ENCODE peak calls at places on chromosome 7, in five cellular contexts. One of them, this sample, is unnamed.

GRCh38 chr7:41292457-41292856 is 410.4 kb downstream of the INHBA start:
- DNase-seq in pancreas: no peak
- DNase-seq in HCT116: no peak
- DNase-seq in cardiac muscle cell: no peak
- DNase-seq in astrocyte of the spinal cord: no peak
- DNase-seq in this sample: no peak

GRCh38 chr7:75989084-75989725 is 5.2 kb downstream of the TMEM120A start:
- DNase-seq in HCT116: no peak
- DNase-seq in astrocyte of the spinal cord: no peak
- DNase-seq in pancreas: peak
- DNase-seq in cardiac muscle cell: no peak
- DNase-seq in this sample: no peak

GRCh38 chr7:153887756-153888591 is 164.2 kb upstream of the DPP6 start:
- DNase-seq in cardiac muscle cell: no peak
- DNase-seq in pancreas: no peak
- DNase-seq in astrocyte of the spinal cord: peak
- DNase-seq in HCT116: no peak
- DNase-seq in this sample: no peak

GRCh38 chr7:70356324-70356797 is 758.1 kb downstream of the AUTS2 start:
- DNase-seq in HCT116: no peak
- DNase-seq in cardiac muscle cell: no peak
- DNase-seq in pancreas: no peak
- DNase-seq in astrocyte of the spinal cord: no peak
- DNase-seq in this sample: no peak

GRCh38 chr7:30247546-30248386 is 36.6 kb upstream of the ZNRF2 start:
- DNase-seq in cardiac muscle cell: no peak
- DNase-seq in astrocyte of the spinal cord: no peak
- DNase-seq in pancreas: no peak
- DNase-seq in HCT116: no peak
- DNase-seq in this sample: peak

GRCh38 chr7:153061913-153062528 is 302.5 kb downstream of the ACTR3B start:
- DNase-seq in astrocyte of the spinal cord: no peak
- DNase-seq in cardiac muscle cell: no peak
- DNase-seq in pancreas: no peak
- DNase-seq in HCT116: no peak
- DNase-seq in this sample: no peak

GRCh38 chr7:99040104-99040958 is 103.6 kb downstream of the SMURF1 start:
- DNase-seq in astrocyte of the spinal cord: peak
- DNase-seq in HCT116: peak
- DNase-seq in cardiac muscle cell: peak
- DNase-seq in pancreas: peak
- DNase-seq in this sample: peak

GRCh38 chr7:39304683-39305405 is 261.4 kb upstream of the YAE1 start:
- DNase-seq in HCT116: no peak
- DNase-seq in pancreas: no peak
- DNase-seq in cardiac muscle cell: no peak
- DNase-seq in astrocyte of the spinal cord: no peak
- DNase-seq in this sample: no peak

GRCh38 chr7:14807498-14807897 is 95.1 kb downstream of the DGKB start:
- DNase-seq in pancreas: no peak
- DNase-seq in HCT116: no peak
- DNase-seq in cardiac muscle cell: no peak
- DNase-seq in astrocyte of the spinal cord: peak
- DNase-seq in this sample: no peak

GRCh38 chr7:35026154-35026553 is 11.1 kb downstream of the DPY19L1 start:
- DNase-seq in cardiac muscle cell: no peak
- DNase-seq in astrocyte of the spinal cord: no peak
- DNase-seq in pancreas: no peak
- DNase-seq in HCT116: peak
- DNase-seq in this sample: no peak

GRCh38 chr7:14754631-14755030 is 147.9 kb downstream of the DGKB start:
- DNase-seq in cardiac muscle cell: peak
- DNase-seq in pancreas: no peak
- DNase-seq in astrocyte of the spinal cord: peak
- DNase-seq in HCT116: no peak
- DNase-seq in this sample: peak

GRCh38 chr7:132239422-132239994 is 336.8 kb downstream of the PLXNA4 start:
- DNase-seq in astrocyte of the spinal cord: no peak
- DNase-seq in cardiac muscle cell: no peak
- DNase-seq in HCT116: no peak
- DNase-seq in pancreas: no peak
- DNase-seq in this sample: no peak

GRCh38 chr7:6482743-6483119 is 35.0 kb upstream of the DAGLB start:
- DNase-seq in astrocyte of the spinal cord: no peak
- DNase-seq in pancreas: no peak
- DNase-seq in cardiac muscle cell: no peak
- DNase-seq in HCT116: no peak
- DNase-seq in this sample: no peak

GRCh38 chr7:117741962-117742361 is 131.3 kb downstream of the CTTNBP2 start:
- DNase-seq in astrocyte of the spinal cord: no peak
- DNase-seq in cardiac muscle cell: no peak
- DNase-seq in HCT116: no peak
- DNase-seq in pancreas: no peak
- DNase-seq in this sample: no peak

GRCh38 chr7:40843338-40844026 is 708.7 kb downstream of the SUGCT start:
- DNase-seq in pancreas: no peak
- DNase-seq in astrocyte of the spinal cord: no peak
- DNase-seq in cardiac muscle cell: no peak
- DNase-seq in HCT116: no peak
- DNase-seq in this sample: peak

DNA sequence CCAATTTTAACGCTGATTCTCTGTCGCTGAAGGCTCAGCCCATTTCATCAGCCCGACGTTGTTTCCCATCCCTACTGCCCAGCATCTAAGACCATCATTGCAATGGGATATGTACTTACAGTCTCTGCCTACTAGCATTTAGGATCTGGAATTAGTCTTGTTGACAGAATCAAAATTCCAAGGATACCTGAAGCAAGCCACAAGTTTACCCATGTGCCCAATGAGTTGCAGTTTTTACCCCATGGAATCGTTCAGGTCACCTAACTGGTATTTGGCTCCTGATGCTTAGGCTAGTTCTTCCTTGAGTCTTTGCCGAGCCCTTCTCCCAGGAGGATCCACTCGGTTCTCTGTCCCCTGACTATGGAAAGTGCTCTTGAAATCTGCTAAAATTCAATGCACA is 276.8 kb downstream of the DNAJB9 start:
- DNase-seq in HCT116: no peak
- DNase-seq in astrocyte of the spinal cord: no peak
- DNase-seq in cardiac muscle cell: no peak
- DNase-seq in pancreas: no peak
- DNase-seq in this sample: no peak
- TF ChIP-seq CTCF in HCT116: no peak
- TF ChIP-seq CTCF in astrocyte of the spinal cord: no peak
- TF ChIP-seq CTCF in cardiac muscle cell: no peak
- TF ChIP-seq CTCF in pancreas: no peak
- TF ChIP-seq CTCF in this sample: no peak

GRCh38 chr7:67341153-67341768 is 344.6 kb downstream of the TYW1 start:
- DNase-seq in pancreas: no peak
- DNase-seq in astrocyte of the spinal cord: no peak
- DNase-seq in HCT116: no peak
- DNase-seq in cardiac muscle cell: no peak
- DNase-seq in this sample: no peak

GRCh38 chr7:67344481-67345193 is 348.0 kb downstream of the TYW1 start:
- DNase-seq in cardiac muscle cell: no peak
- DNase-seq in pancreas: no peak
- DNase-seq in astrocyte of the spinal cord: no peak
- DNase-seq in HCT116: no peak
- DNase-seq in this sample: no peak

GRCh38 chr7:67343114-67343513 is 346.5 kb downstream of the TYW1 start:
- DNase-seq in cardiac muscle cell: no peak
- DNase-seq in HCT116: no peak
- DNase-seq in astrocyte of the spinal cord: no peak
- DNase-seq in pancreas: no peak
- DNase-seq in this sample: no peak

GRCh38 chr7:67346126-67346525 is 349.5 kb downstream of the TYW1 start:
- DNase-seq in pancreas: no peak
- DNase-seq in HCT116: no peak
- DNase-seq in cardiac muscle cell: no peak
- DNase-seq in astrocyte of the spinal cord: no peak
- DNase-seq in this sample: no peak

DNA sequence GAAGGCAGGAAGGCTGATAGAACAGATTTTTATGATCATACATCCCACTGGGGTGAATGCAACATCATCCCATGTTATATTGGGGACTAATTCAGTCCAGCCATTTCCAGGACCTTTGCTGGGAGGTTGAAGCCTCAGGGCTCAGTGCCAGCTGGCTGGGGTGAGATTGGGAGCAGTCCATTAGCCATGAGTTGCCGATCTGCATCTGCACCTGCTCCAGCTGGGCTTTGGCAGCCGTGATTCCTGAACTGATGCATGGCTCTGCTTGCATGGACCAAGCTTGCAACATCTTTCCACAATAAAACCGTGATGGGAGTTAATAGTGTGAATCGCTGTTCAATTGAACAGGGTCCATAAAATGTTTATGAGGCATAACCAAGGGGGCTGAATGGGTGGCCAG is 346.9 kb downstream of the TYW1 start:
- DNase-seq in cardiac muscle cell: no peak
- DNase-seq in pancreas: no peak
- DNase-seq in HCT116: no peak
- DNase-seq in astrocyte of the spinal cord: no peak
- DNase-seq in this sample: no peak
- H3K4me3 ChIP-seq in cardiac muscle cell: no peak
- H3K4me3 ChIP-seq in pancreas: no peak
- H3K4me3 ChIP-seq in HCT116: no peak
- H3K4me3 ChIP-seq in astrocyte of the spinal cord: no peak
- H3K4me3 ChIP-seq in this sample: no peak

DNA sequence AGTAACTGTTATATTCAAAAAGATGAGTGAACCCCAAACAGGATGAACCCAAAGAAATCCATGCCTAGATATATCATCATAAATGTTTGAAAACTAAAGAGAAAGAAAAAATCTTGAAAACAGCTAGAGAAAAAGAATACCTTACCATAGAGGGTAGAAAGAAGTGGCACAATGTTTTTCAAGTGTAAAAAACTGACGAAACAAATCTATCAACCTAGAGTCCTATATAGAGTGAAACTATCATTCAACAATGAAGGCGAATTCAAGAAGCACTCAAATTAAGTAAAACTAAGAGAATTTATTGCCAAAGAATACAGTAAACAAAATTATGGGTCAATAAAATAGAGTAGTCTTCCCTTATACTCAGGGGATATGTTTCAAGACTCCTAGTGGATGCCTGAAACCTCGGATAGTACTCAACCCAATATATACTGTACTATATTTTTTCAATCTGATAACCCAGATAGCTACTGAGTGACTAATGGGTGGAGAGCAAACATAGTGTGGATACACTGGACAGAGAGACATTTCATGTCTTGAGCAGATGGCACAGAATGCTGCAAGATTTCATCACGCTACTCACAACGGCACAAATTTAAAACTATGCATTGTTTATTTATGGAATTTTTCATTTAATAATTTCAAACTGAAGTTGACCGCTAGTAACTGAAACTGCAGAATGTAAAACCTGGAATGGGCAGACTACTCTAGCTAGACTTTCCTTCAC is 52.6 kb upstream of the TMEM106B start:
- DNase-seq in HCT116: no peak
- DNase-seq in cardiac muscle cell: peak
- DNase-seq in pancreas: no peak
- DNase-seq in astrocyte of the spinal cord: no peak
- DNase-seq in this sample: peak
- TF ChIP-seq CTCF in HCT116: no peak
- TF ChIP-seq CTCF in cardiac muscle cell: no peak
- TF ChIP-seq CTCF in pancreas: no peak
- TF ChIP-seq CTCF in astrocyte of the spinal cord: no peak
- TF ChIP-seq CTCF in this sample: no peak

GRCh38 chr7:158446281-158446680 is 141.3 kb downstream of the PTPRN2 start:
- DNase-seq in astrocyte of the spinal cord: no peak
- DNase-seq in HCT116: no peak
- DNase-seq in pancreas: no peak
- DNase-seq in cardiac muscle cell: no peak
- DNase-seq in this sample: no peak
- H3K4me3 ChIP-seq in astrocyte of the spinal cord: no peak
- H3K4me3 ChIP-seq in HCT116: no peak
- H3K4me3 ChIP-seq in pancreas: no peak
- H3K4me3 ChIP-seq in cardiac muscle cell: no peak
- H3K4me3 ChIP-seq in this sample: no peak

DNA sequence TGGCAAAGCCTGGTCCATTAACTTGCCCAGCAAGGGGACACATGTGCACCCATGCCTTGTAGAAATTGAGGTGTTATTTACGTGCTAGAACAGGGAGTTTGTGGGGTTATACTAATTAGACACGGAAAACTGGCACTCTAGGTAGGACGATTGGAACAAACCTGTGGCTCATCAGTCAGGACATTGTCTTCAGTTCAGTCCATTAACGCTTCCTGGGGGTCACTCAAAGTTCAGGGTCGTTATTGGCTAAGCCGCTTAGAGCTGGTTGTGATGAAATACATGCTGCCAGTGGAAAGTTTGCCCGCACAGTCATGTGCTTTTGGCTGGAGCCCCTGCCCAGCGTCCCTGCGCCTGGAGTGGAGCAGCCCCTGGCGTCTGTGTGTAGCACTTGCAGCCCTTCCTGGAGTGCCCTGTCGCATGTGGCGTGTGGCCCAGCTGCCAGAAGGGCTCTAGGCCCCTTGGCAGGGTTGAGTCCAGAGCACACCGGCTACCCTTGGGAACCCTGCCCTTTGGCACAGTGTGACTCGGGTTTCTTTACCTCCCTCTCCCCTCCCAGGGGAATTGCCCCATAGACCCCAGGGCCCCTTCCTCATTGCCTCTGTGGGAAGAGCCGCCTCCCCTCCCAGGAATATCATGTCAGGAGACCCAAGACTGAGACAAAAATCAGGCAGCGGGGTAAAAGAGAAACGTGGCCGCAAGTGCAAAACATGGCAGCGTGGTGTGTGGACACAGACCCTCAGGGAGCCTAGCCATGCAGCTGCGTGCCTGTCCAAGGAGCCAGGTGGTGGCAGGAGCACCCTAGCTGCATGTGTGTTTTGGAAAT is 9.8 kb downstream of the ZNF775 start:
- DNase-seq in pancreas: peak
- DNase-seq in astrocyte of the spinal cord: peak
- DNase-seq in cardiac muscle cell: peak
- DNase-seq in HCT116: no peak
- DNase-seq in this sample: peak
- TF ChIP-seq CTCF in pancreas: peak
- TF ChIP-seq CTCF in astrocyte of the spinal cord: peak
- TF ChIP-seq CTCF in cardiac muscle cell: peak
- TF ChIP-seq CTCF in HCT116: no peak
- TF ChIP-seq CTCF in this sample: peak